ENCODE peak calls at places on chromosomes 16 and 17, in five cellular contexts. C is SK-N-SH, N is HepG2, M is H1, Z is K562. Y is an unnamed sample.

GRCh38 chr17:34757611-34758010 is 178.2 kb downstream of the TMEM132E start:
- DNase-seq in C (no peak), N (no peak), M (no peak), Z (no peak), Y (no peak)

GRCh38 chr17:8250101-8250500 is 1.0 kb downstream of the PFAS start:
- DNase-seq in C (no peak), N (no peak), M (no peak), Z (no peak), Y (no peak)

GRCh38 chr16:57801098-57801855 is 1.0 kb downstream of the KIFC3 start:
- DNase-seq in C (peak; percentile 58), N (no peak), M (no peak), Z (no peak), Y (no peak)

GRCh38 chr17:2044263-2044894 is 2.6 kb downstream of the OVCA2 start:
- DNase-seq in C (no peak), N (no peak), M (no peak), Z (no peak), Y (no peak)

GRCh38 chr17:18981642-18982424 is 22.7 kb downstream of the FAM83G start:
- DNase-seq in C (no peak), N (peak; percentile 87), M (no peak), Z (peak; percentile 55), Y (no peak)

GRCh38 chr16:30780549-30780948 is 6.5 kb downstream of the ZNF629 start:
- DNase-seq in C (no peak), N (no peak), M (no peak), Z (no peak), Y (no peak)

GRCh38 chr17:63275968-63276349 is 170.1 kb downstream of the CYB561 start:
- DNase-seq in C (no peak), N (no peak), M (no peak), Z (no peak), Y (no peak)

GRCh38 chr17:9982159-9982558 is 77.1 kb upstream of the RCVRN start:
- DNase-seq in C (no peak), N (peak; percentile 2), M (peak; percentile 25), Z (peak; percentile 8), Y (no peak)

GRCh38 chr16:10262377-10263132 is 80.3 kb upstream of the GRIN2A start:
- DNase-seq in C (no peak), N (peak; percentile 21), M (no peak), Z (no peak), Y (no peak)

GRCh38 chr17:17545984-17546383 is 45.5 kb downstream of the PEMT start:
- DNase-seq in C (no peak), N (no peak), M (no peak), Z (no peak), Y (no peak)
- TF ChIP-seq TAF1 in C (no peak), N (no peak), M (no peak), Z (no peak), Y (no peak)

GRCh38 chr16:1710811-1711507 is 5.0 kb downstream of the MAPK8IP3 start:
- DNase-seq in C (no peak), N (peak; percentile 26), M (no peak), Z (no peak), Y (no peak)
- H3K4me2 ChIP-seq in C (no peak overlapping the region), N (peak overlapping the region; percentile 55), M (no peak overlapping the region), Z (no peak overlapping the region), Y (no peak overlapping the region)

GRCh38 chr17:82124101-82124500 is 26.1 kb upstream of the FASN start:
- DNase-seq in C (no peak), N (no peak), M (no peak), Z (no peak), Y (no peak)

GRCh38 chr17:82121660-82122629 is 23.9 kb upstream of the FASN start:
- DNase-seq in C (peak; percentile 55), N (no peak), M (no peak), Z (no peak), Y (no peak)

GRCh38 chr17:82120148-82120547 is 22.1 kb upstream of the FASN start:
- DNase-seq in C (no peak), N (no peak), M (no peak), Z (no peak), Y (no peak)

GRCh38 chr17:82118815-82119380 is 20.9 kb upstream of the FASN start:
- DNase-seq in C (peak; percentile 19), N (peak; percentile 71), M (no peak), Z (peak; percentile 47), Y (no peak)

DNA sequence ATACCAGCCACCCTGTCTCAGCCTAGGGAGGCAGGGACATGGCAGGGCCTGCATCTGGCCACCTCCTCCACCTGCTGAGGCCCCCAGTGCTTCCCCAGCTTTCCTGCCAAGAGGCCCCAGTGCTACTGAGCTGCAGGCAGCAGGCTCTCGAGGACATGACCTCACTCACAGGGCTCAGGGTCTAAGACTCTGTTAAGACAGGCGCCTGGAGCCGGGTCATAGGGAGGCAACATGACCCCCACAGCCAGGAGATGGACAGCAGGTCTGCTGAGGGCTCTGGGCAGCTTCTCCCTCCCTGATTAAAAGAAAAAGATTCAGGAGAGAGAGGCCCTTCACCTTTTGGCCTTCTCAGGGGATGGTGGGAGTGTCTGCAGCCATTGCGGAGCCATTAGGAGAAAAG is 23.2 kb upstream of the FASN start:
- DNase-seq in C (peak; percentile 23), N (no peak), M (no peak), Z (no peak), Y (no peak)
- TF ChIP-seq RAD21 in C (no peak), N (no peak), M (no peak), Z (no peak), Y (no peak)

GRCh38 chr16:72198641-72199250 is 26.8 kb upstream of the PMFBP1 start:
- DNase-seq in C (peak; percentile 69), N (no peak), M (no peak), Z (no peak), Y (no peak)
- TF ChIP-seq TAF1 in C (no peak), N (no peak), M (no peak), Z (no peak), Y (no peak)

DNA sequence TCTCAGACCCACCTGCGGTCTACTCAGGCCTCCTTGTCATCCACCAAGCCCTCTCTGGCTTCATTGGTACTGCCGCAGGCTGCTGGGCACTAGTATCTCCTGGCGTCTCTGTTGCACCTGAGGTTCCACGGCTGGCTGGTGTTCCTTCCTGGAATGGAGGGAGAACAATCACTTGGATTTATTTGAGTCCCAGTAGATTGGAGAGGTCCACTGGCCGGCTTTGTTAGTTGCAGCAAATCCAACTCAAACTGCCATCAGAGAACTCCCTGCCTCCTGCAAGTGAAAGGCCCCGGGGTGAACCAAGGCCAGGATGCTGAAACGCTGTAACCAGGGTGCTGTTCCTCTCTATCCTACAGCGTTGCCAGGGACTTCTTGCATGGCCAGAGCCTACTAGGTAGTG is 15.4 kb downstream of the MIS12 start:
- DNase-seq in C (no peak), N (no peak), M (no peak), Z (no peak), Y (no peak)
- H3K4me2 ChIP-seq in C (peak overlapping the region; percentile 88), N (peak overlapping the region; percentile 75), M (peak overlapping the region; percentile 98), Z (no peak overlapping the region), Y (no peak overlapping the region)

Y was measured in GM12878.